ENCODE peak calls at places on chromosomes 7 and 10, in seven cellular contexts. Q is right lobe of liver, A is A549, B is H54, C is transverse colon, W is Peyer's patch, T is esophagus squamous epithelium. X is an unnamed sample.

GRCh38 chr7:128920913-128921582 is 10.5 kb upstream of the KCP start:
- DNase-seq in Q (peak), A (no peak), B (no peak), C (no peak), W (peak), T (no peak), X (no peak)

GRCh38 chr7:80481196-80481884 is 30.5 kb downstream of the GNAT3 start:
- DNase-seq in Q (no peak), A (no peak), B (no peak), C (no peak), W (no peak), T (no peak), X (no peak)

GRCh38 chr10:114323023-114323422 is 81.3 kb downstream of the AFAP1L2 start:
- DNase-seq in Q (no peak), A (no peak), B (no peak), C (no peak), W (no peak), T (no peak), X (no peak)

GRCh38 chr7:74040101-74040790 is 12.3 kb downstream of the ELN start:
- DNase-seq in Q (no peak), A (no peak), B (no peak), C (no peak), W (no peak), T (no peak), X (no peak)

GRCh38 chr10:86319626-86320025 is 47.0 kb downstream of the GRID1 start:
- DNase-seq in Q (no peak), A (no peak), B (no peak), C (no peak), W (peak), T (no peak), X (no peak)

GRCh38 chr10:16891375-16892313 is 74.4 kb upstream of the RSU1 start:
- DNase-seq in Q (no peak), A (no peak), B (no peak), C (peak), W (peak), T (no peak), X (peak)

GRCh38 chr7:118158766-118159165 is 25.2 kb upstream of the LSM8 start:
- DNase-seq in Q (no peak), A (no peak), B (no peak), C (no peak), W (no peak), T (no peak), X (peak)

GRCh38 chr10:120495226-120495625 is 38.2 kb downstream of the PLPP4 start:
- DNase-seq in Q (no peak), A (no peak), B (no peak), C (no peak), W (no peak), T (no peak), X (no peak)

GRCh38 chr10:52779541-52780390 is 7.2 kb upstream of the MBL2 start:
- DNase-seq in Q (peak), A (peak), B (peak), C (peak), W (peak), T (no peak), X (peak)

GRCh38 chr7:102426268-102427031 is 6.9 kb upstream of the ORAI2 start:
- DNase-seq in Q (no peak), A (no peak), B (no peak), C (peak), W (peak), T (no peak), X (peak)

GRCh38 chr10:70198696-70199466 is 28.6 kb upstream of the SAR1A start:
- DNase-seq in Q (no peak), A (no peak), B (no peak), C (no peak), W (no peak), T (no peak), X (no peak)

DNA sequence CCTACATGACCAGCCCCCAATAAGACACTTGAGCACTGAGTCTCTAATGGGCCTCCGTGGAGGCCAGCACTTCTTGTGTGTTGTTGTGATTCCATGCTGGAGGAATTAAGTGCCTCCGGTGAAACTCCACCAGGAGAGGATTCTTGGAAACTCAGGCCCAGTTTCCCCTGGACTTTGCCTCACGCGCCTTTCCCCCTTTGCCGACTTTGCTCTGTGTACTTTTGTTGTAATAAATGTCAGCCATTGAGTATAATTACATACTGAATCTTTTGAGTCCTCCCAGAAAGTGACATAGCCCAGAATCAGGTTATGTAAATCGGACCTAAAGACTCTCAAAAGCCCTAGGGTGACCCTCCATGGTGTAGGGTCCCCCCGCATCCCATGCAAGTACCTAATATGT is 82.4 kb downstream of the DLG5 start:
- DNase-seq in Q (no peak), A (no peak), B (no peak), C (peak), W (peak), T (no peak), X (no peak)
- TF ChIP-seq POLR2A in Q (no peak), A (no peak), B (no peak), C (no peak), W (no peak), T (no peak), X (no peak)

DNA sequence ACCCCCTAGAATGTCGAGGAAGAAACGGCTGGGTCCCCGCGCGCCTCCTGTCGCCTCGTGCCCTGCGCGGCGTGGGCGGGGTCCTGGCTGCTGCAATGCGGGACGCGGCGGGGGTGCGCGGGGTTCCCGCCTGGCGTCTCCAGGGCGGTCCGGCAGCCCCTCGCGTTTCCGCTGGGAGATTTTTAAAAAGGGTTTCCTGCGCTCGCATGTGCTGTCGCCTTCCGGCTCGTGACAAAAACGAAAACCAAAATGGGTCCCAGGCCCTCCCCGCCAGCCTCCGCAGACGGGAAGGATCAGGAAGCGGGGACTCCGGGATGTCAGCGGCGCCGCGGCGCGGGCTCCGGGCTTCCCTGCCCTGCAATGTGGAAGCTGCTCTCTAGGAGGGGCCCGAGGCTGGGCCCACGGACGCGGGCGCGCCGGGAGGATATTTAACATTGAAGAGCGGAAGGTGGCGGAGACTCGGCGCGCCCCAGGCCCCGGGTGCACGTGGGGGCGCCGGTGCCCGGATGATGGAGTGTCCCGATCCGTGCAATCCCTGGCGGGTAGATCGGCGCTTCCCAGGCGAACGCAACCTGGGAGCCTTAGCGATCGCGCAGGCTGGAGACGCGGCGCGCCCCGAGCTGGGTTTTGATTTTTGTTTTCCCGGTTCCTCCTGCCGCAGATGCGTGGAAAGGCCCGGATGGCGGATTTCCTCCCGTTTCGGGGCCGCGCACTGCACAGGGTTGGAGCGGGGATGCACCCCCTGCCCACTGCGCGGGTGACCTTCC is 1.0 kb downstream of the PFKP start:
- DNase-seq in Q (no peak), A (no peak), B (peak), C (peak), W (peak), T (no peak), X (peak)
- TF ChIP-seq POLR2A in Q (no peak), A (no peak), B (no peak), C (peak), W (no peak), T (no peak), X (no peak)

DNA sequence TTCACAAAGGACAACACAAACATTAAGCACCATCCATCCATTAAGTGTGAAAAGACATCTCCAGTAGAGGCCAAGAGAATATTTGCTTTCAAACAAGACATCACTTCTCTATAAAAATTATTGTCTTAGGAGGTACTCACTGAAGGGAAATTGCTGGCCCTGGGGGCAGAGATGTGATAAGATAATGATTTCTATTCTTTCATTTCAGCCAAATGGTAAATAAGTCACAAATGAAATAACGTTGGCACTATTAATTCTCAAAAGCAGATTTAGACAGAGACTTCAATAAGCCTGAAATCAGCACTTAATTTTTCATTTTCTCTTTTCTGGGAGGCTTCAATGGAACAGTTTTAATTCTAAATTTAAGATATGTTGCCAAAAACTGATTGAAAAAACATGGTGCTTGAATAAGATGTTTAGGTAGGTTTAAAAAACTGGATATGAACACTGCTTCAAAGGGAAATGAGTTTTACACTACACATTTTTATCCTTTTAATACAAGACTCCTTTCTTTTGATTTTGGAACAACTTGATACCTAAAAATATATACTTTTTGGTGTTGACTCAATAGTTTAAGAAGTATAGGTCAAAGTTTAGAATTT is 203.9 kb downstream of the AHR start:
- DNase-seq in Q (no peak), A (no peak), B (no peak), C (no peak), W (no peak), T (no peak), X (no peak)
- TF ChIP-seq POLR2A in Q (no peak), A (no peak), B (no peak), C (no peak), W (no peak), T (no peak), X (no peak)

GRCh38 chr7:25093268-25093802 is 31.7 kb downstream of the CYCS start:
- DNase-seq in Q (peak), A (peak), B (peak), C (peak), W (peak), T (peak), X (peak)

GRCh38 chr7:25091129-25091528 is 33.9 kb downstream of the CYCS start:
- DNase-seq in Q (no peak), A (no peak), B (no peak), C (no peak), W (no peak), T (no peak), X (no peak)

GRCh38 chr7:25090374-25090773 is 34.7 kb downstream of the CYCS start:
- DNase-seq in Q (no peak), A (no peak), B (no peak), C (no peak), W (no peak), T (no peak), X (no peak)

GRCh38 chr7:25087855-25088254 is 37.2 kb downstream of the CYCS start:
- DNase-seq in Q (no peak), A (no peak), B (no peak), C (no peak), W (no peak), T (no peak), X (no peak)

DNA sequence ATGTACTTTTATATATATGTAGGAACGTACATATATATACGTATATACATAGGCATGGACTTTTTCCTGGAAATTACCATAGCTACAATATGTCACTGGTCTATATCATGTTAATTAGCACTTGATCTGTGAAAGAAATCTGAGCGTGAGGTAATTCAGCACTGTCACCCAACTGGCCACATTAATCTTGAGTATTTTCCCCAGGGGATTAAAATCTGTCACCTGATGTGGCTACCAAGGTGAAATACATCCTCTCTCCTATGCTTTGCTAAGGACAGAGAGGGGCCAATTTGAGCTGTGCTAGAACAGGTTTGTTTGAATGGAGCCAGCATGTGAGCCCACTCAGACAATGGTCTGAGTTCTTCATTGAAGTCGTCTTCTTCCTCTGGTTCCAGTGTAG is 33.3 kb downstream of the CYCS start:
- DNase-seq in Q (no peak), A (no peak), B (no peak), C (no peak), W (no peak), T (no peak), X (no peak)
- TF ChIP-seq POLR2A in Q (no peak), A (no peak), B (no peak), C (no peak), W (no peak), T (no peak), X (no peak)

DNA sequence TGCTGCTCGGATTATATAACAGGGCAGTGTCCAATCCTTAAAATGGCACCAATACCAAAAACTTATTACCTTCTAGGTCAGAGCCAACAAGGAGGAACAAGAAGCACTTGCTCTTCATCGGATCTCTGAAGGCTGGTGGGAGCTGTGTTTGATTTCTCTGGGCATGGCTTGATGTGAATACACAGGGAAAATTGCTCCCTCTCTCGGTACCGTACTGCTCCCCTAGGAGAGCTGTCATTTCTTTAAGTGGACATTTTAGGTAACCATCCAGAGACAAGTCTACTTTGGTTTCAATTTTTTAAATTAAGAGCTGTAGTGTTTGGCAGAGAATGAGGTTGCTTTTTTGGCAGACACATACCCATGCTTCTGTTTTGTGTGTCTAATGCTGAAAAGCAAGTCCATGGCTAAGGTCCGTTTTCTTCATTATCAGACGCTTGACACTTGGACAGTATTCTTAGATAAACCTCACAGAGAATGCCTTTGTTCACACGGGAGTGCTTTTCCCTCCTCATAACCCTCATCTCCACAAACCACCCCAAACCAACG is 61.2 kb upstream of the TRIL start:
- DNase-seq in Q (no peak), A (no peak), B (no peak), C (no peak), W (no peak), T (no peak), X (no peak)
- TF ChIP-seq POLR2A in Q (no peak), A (no peak), B (no peak), C (no peak), W (no peak), T (no peak), X (no peak)

GRCh38 chr10:73000973-73001372 is 46.4 kb upstream of the PLA2G12B start:
- DNase-seq in Q (no peak), A (no peak), B (no peak), C (no peak), W (no peak), T (no peak), X (no peak)
- TF ChIP-seq POLR2A in Q (no peak), A (no peak), B (no peak), C (no peak), W (no peak), T (no peak), X (no peak)

GRCh38 chr10:100912013-100912608 is 652 bp upstream of the SLF2 start:
- DNase-seq in Q (no peak), A (no peak), B (no peak), C (no peak), W (no peak), T (no peak), X (peak)

GRCh38 chr10:100911472-100911871 is 1.3 kb upstream of the SLF2 start:
- DNase-seq in Q (no peak), A (no peak), B (no peak), C (no peak), W (no peak), T (no peak), X (no peak)

GRCh38 chr10:100913470-100913865 is 705 bp downstream of the SLF2 start:
- DNase-seq in Q (no peak), A (no peak), B (no peak), C (no peak), W (no peak), T (no peak), X (no peak)

GRCh38 chr10:100909506-100910260 is 3.1 kb upstream of the SLF2 start:
- DNase-seq in Q (no peak), A (no peak), B (no peak), C (no peak), W (no peak), T (no peak), X (no peak)

DNA sequence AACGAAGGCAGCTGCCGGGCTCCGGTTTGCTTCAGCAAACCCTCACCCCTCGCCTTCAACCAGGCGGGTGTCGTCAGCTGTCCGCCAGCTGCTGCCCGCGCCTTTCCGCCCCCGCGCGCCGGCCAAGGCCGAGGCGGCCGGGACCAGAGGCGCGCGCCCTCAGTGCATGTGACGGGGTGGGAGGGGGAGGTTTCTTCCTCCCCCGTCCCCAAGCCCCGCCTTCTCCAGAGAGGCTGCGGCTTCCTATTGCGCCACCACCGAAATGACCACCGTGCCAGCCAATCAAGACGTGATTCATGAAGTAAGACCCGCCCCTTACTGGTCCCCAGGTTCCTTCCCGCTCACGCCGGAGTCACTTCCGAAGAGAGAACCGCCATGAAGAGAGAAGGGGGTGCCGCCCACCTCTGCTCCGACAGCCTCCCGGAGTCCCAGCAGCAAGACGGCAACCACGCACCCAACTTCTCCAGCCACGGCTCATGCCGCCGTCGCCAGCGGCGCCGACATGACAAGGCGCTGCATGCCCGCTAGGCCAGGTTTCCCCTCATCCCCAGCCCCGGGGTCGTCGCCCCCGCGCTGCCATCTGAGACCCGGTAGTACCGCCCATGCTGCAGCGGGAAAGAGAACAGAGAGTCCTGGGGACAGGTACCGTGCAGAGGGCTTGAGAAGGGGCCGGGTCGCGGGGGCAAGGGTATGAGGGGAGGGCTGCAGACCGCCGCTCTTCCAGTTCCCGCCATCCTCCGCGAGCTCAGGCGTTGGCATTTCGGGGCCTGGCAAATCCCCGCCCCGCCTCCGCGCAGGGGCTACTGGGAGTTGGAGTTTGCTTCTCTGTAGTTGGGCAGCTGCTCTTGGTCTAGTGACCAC is at the start of gene SLF2:
- DNase-seq in Q (peak), A (peak), B (peak), C (peak), W (peak), T (peak), X (peak)
- TF ChIP-seq POLR2A in Q (peak), A (peak), B (peak), C (peak), W (peak), T (no peak), X (peak)

GRCh38 chr10:103772096-103772845 is 83.1 kb downstream of the SH3PXD2A start:
- DNase-seq in Q (no peak), A (peak), B (no peak), C (peak), W (peak), T (peak), X (peak)
- TF ChIP-seq POLR2A in Q (no peak), A (no peak), B (no peak), C (peak), W (peak), T (no peak), X (no peak)

GRCh38 chr10:87658858-87659555 is 671 bp upstream of the PAPSS2 start:
- DNase-seq in Q (no peak), A (no peak), B (no peak), C (no peak), W (no peak), T (no peak), X (no peak)

GRCh38 chr10:87658383-87658795 is 1.3 kb upstream of the PAPSS2 start:
- DNase-seq in Q (no peak), A (no peak), B (no peak), C (no peak), W (no peak), T (no peak), X (no peak)

GRCh38 chr10:87660484-87661133 is 931 bp downstream of the PAPSS2 start:
- DNase-seq in Q (peak), A (no peak), B (no peak), C (peak), W (peak), T (no peak), X (peak)

GRCh38 chr10:87661861-87662785 is 2.4 kb downstream of the PAPSS2 start:
- DNase-seq in Q (no peak), A (no peak), B (no peak), C (no peak), W (no peak), T (no peak), X (no peak)

GRCh38 chr10:87659571-87660483 is at the start of gene PAPSS2:
- DNase-seq in Q (peak), A (peak), B (no peak), C (peak), W (peak), T (no peak), X (peak)
- TF ChIP-seq POLR2A in Q (peak), A (peak), B (peak), C (peak), W (peak), T (no peak), X (no peak)

X was measured in erythroblast.